ENCODE peak calls at places on chromosomes 16 and 17, in five cellular contexts. H is AG04449, I is fibroblast of lung, X is fibroblast of pulmonary artery, M is tibial nerve. N is an unnamed sample.

GRCh38 chr17:44221072-44221861 is 1.8 kb upstream of the UBTF start:
- DNase-seq in H (no peak), I (peak; percentile 83), X (peak; percentile 83), M (peak; percentile 55), N (peak; percentile 78)

GRCh38 chr16:5187402-5187952 is 89.9 kb upstream of the EEF2KMT start:
- DNase-seq in H (no peak), I (no peak), X (no peak), M (no peak), N (no peak)

GRCh38 chr17:69246726-69247375 is 18.2 kb upstream of the ABCA10 start:
- DNase-seq in H (no peak), I (peak; percentile 76), X (peak; percentile 81), M (no peak), N (peak; percentile 58)

GRCh38 chr17:18139949-18140348 is 31.4 kb downstream of the MYO15A start:
- DNase-seq in H (no peak), I (peak; percentile 20), X (peak; percentile 22), M (no peak), N (peak; percentile 10)

GRCh38 chr16:13999895-14000425 is 71.2 kb upstream of the MRTFB start:
- DNase-seq in H (no peak), I (no peak), X (no peak), M (no peak), N (no peak)

GRCh38 chr16:9053006-9053601 is 38.3 kb upstream of the HAPSTR1 start:
- DNase-seq in H (no peak), I (peak; percentile 73), X (peak; percentile 88), M (no peak), N (peak; percentile 67)

GRCh38 chr16:83722501-83723183 is 85.1 kb upstream of the HSBP1 start:
- DNase-seq in H (no peak), I (no peak), X (no peak), M (no peak), N (peak; percentile 25)

GRCh38 chr17:2055494-2056220 is 754 bp downstream of the HIC1 start:
- DNase-seq in H (no peak), I (peak; percentile 67), X (peak; percentile 58), M (no peak), N (peak; percentile 60)

GRCh38 chr17:7351665-7352558 is at the start of gene KCTD11:
- DNase-seq in H (peak; percentile 62), I (peak; percentile 82), X (peak; percentile 88), M (peak; percentile 88), N (peak; percentile 92)

GRCh38 chr16:82709987-82710386 is 83.2 kb downstream of the CDH13 start:
- DNase-seq in H (no peak), I (no peak), X (no peak), M (no peak), N (no peak)

GRCh38 chr17:34892864-34893263 is 68.4 kb downstream of the CCT6B start:
- DNase-seq in H (no peak), I (no peak), X (no peak), M (no peak), N (no peak)
- TF ChIP-seq CTCF in H (peak; percentile 29), I (peak; percentile 19), X (peak; percentile 29), M (peak; percentile 6), N (peak; percentile 16)

GRCh38 chr16:3494574-3494973 is 715 bp downstream of the C16orf90 start:
- DNase-seq in H (no peak), I (no peak), X (no peak), M (no peak), N (no peak)

GRCh38 chr16:3492356-3492755 is 2.9 kb downstream of the C16orf90 start:
- DNase-seq in H (no peak), I (no peak), X (no peak), M (no peak), N (no peak)

GRCh38 chr16:3497771-3498170 is 2.5 kb upstream of the C16orf90 start:
- DNase-seq in H (no peak), I (no peak), X (no peak), M (no peak), N (no peak)

GRCh38 chr16:3496386-3496785 is 1.1 kb upstream of the C16orf90 start:
- DNase-seq in H (no peak), I (no peak), X (no peak), M (no peak), N (no peak)

DNA sequence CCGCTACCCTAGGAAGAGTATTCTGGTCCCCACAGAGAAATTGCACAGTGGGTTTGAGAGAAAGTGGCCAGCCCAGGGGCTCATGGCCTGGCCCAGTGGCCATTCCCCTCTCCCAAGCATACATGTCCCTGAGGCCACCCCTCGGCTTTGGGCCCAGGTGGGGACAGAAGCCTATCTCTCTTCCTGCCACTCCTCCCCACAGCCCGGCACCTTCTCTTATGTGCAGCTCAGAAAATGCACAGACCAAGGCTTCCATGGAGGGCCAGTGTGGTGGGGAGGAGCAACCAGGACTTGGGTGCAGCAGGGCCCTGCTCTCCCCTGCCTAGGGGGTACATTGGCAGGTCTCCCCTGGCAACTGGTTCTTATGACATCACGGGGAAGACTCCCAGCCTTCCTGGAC is at the start of gene C16orf90:
- DNase-seq in H (no peak), I (no peak), X (no peak), M (no peak), N (no peak)
- H3K4me3 ChIP-seq in H (no peak within 1 kb of the TSS), I (no peak within 1 kb of the TSS), X (no peak within 1 kb of the TSS), M (no peak within 1 kb of the TSS), N (no peak within 1 kb of the TSS)

GRCh38 chr16:51522902-51523301 is 371.8 kb upstream of the SALL1 start:
- DNase-seq in H (no peak), I (no peak), X (no peak), M (no peak), N (no peak)

GRCh38 chr16:51526622-51527021 is 375.6 kb upstream of the SALL1 start:
- DNase-seq in H (no peak), I (no peak), X (no peak), M (no peak), N (no peak)

GRCh38 chr16:51523400-51523799 is 372.3 kb upstream of the SALL1 start:
- DNase-seq in H (no peak), I (peak; percentile 81), X (peak; percentile 34), M (no peak), N (peak; percentile 67)

GRCh38 chr16:51524070-51524469 is 373.0 kb upstream of the SALL1 start:
- DNase-seq in H (no peak), I (no peak), X (no peak), M (no peak), N (no peak)

GRCh38 chr16:51524555-51525373 is 373.7 kb upstream of the SALL1 start:
- DNase-seq in H (no peak), I (peak; percentile 79), X (peak; percentile 49), M (no peak), N (peak; percentile 82)
- TF ChIP-seq CTCF in H (no peak), I (peak; percentile 31), X (no peak), M (no peak), N (peak; percentile 28)

GRCh38 chr17:39623356-39623950 is 3.3 kb upstream of the PPP1R1B start:
- DNase-seq in H (no peak), I (peak; percentile 48), X (peak; percentile 61), M (peak; percentile 71), N (peak; percentile 55)

GRCh38 chr17:39621523-39622379 is 5.0 kb upstream of the PPP1R1B start:
- DNase-seq in H (no peak), I (peak; percentile 76), X (peak; percentile 81), M (peak; percentile 84), N (peak; percentile 65)

GRCh38 chr17:39624313-39624712 is 2.4 kb upstream of the PPP1R1B start:
- DNase-seq in H (no peak), I (no peak), X (no peak), M (no peak), N (no peak)

GRCh38 chr17:39619786-39620101 is 7.0 kb upstream of the PPP1R1B start:
- DNase-seq in H (no peak), I (no peak), X (no peak), M (no peak), N (no peak)

GRCh38 chr17:39622380-39623006 is 4.3 kb upstream of the PPP1R1B start:
- DNase-seq in H (no peak), I (no peak), X (no peak), M (no peak), N (no peak)
- H3K4me3 ChIP-seq in H (peak overlapping the region; percentile 8), I (no peak overlapping the region), X (no peak overlapping the region), M (no peak overlapping the region), N (no peak overlapping the region)

DNA sequence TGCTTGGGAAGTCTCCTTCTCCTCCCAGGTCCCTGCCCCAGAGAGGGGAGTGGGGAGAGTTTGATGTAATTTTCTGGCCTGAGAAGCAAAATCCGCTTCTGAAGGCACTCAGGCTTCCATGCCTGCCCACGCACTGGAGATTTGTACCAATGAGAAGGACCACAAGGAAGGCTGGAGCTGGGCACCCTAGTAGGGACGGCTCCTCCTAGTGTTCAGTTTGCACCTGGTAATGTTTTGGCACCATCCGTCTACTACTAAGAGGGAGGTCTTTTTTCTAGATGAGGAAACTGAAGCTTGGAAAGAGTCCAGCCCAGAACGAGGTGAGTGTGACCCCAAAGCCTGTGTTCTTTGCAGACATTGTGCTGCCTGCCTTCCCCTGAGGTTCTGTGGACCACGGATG is 83.6 kb upstream of the NLRP1 start:
- DNase-seq in H (no peak), I (no peak), X (no peak), M (no peak), N (no peak)
- TF ChIP-seq CTCF in H (no peak), I (no peak), X (no peak), M (no peak), N (no peak)

GRCh38 chr16:88775825-88776224 is 9.2 kb downstream of the PIEZO1 start:
- DNase-seq in H (no peak), I (no peak), X (no peak), M (no peak), N (no peak)

GRCh38 chr16:88774544-88775393 is 10.3 kb downstream of the PIEZO1 start:
- DNase-seq in H (no peak), I (no peak), X (no peak), M (no peak), N (no peak)

GRCh38 chr16:88772871-88773811 is 11.9 kb downstream of the PIEZO1 start:
- DNase-seq in H (peak; percentile 69), I (peak; percentile 97), X (peak; percentile 78), M (no peak), N (peak; percentile 95)

GRCh38 chr16:88771294-88771772 is 13.7 kb downstream of the PIEZO1 start:
- DNase-seq in H (no peak), I (no peak), X (no peak), M (no peak), N (no peak)

DNA sequence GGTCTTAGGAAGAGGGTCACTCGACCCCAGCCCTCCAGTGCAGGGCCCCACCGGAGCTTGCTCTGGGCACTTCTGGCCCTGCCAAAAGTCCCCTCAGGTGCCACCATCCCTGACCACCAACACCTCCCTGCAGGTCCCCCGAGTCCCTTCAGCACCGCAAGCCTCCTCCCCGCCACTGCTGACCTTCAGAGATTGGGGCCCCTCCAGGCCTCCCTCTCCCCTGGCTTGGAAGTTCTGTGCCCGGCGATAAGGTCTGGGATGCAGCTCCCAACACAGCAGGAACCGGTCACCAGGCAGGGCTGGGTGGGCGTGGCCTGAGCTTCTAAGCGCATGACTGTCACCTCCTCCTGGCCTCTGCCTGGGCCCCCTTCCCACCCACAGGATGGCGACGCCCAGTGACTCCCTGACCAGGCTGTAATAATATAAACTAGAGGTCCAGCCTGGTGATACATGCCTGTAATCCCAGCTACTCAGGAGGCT is 11.2 kb downstream of the PIEZO1 start:
- DNase-seq in H (no peak), I (peak; percentile 98), X (peak; percentile 63), M (no peak), N (peak; percentile 72)
- H3K4me3 ChIP-seq in H (peak overlapping the region; percentile 30), I (peak overlapping the region; percentile 55), X (no peak overlapping the region), M (no peak overlapping the region), N (no peak overlapping the region)

N was measured in AG10803.